ENCODE peak calls at places on chromosomes 13 and 19, in five cellular contexts. A is fibroblast of pulmonary artery, Q is left ventricle myocardium inferior, Z is cardiac muscle cell, N is mesendoderm. J is an unnamed sample.

GRCh38 chr13:20702945-20703784 is at the start of gene IL17D:
- DNase-seq in A (no peak), Z (peak; percentile 56), N (no peak), Q (no peak), J (peak; percentile 73)

GRCh38 chr13:33352023-33352422 is 66.5 kb upstream of the STARD13 start:
- DNase-seq in Q (no peak), A (no peak), N (no peak), Z (no peak), J (no peak)

GRCh38 chr13:73259061-73259908 is 200.5 kb downstream of the KLF5 start:
- DNase-seq in A (peak; percentile 51), Q (no peak), Z (no peak), N (peak; percentile 32), J (no peak)

GRCh38 chr13:112061367-112062046 is 5.4 kb upstream of the SOX1 start:
- DNase-seq in Z (no peak), Q (no peak), N (no peak), A (no peak), J (no peak)

GRCh38 chr19:36030264-36031148 is 2.2 kb downstream of the CLIP3 start:
- DNase-seq in N (peak; percentile 14), A (peak; percentile 48), Q (no peak), Z (no peak), J (no peak)

GRCh38 chr19:39941615-39942507 is 7.4 kb upstream of the FCGBP start:
- DNase-seq in A (peak; percentile 42), N (no peak), Z (no peak), Q (no peak), J (peak; percentile 66)

GRCh38 chr13:58343081-58343480 is 711.5 kb downstream of the PCDH17 start:
- DNase-seq in Q (no peak), N (no peak), A (peak; percentile 14), Z (no peak), J (no peak)

GRCh38 chr13:44989941-44990340 is 603 bp downstream of the GPALPP1 start:
- DNase-seq in Z (peak; percentile 6), Q (no peak), A (no peak), N (peak; percentile 11), J (peak; percentile 57)

GRCh38 chr13:110593430-110594130 is 21.8 kb upstream of the NAXD start:
- DNase-seq in Q (no peak), A (peak; percentile 76), N (peak; percentile 80), Z (peak; percentile 69), J (peak; percentile 83)

GRCh38 chr19:48249502-48250014 is 6.2 kb downstream of the CARD8 start:
- DNase-seq in A (peak; percentile 58), Q (peak; percentile 41), Z (no peak), N (no peak), J (peak; percentile 74)

GRCh38 chr13:41780736-41781708 is 179.9 kb downstream of the VWA8 start:
- DNase-seq in Q (no peak), N (no peak), A (peak; percentile 81), Z (no peak), J (no peak)

GRCh38 chr19:51694318-51695085 is 1.4 kb downstream of the SPACA6 start:
- DNase-seq in N (no peak), A (no peak), Z (no peak), Q (no peak), J (no peak)

GRCh38 chr13:48158290-48158689 is 63.4 kb upstream of the MED4 start:
- DNase-seq in N (no peak), Q (no peak), A (no peak), Z (no peak), J (no peak)

GRCh38 chr19:4557186-4557970 is 2.1 kb downstream of the SEMA6B start:
- DNase-seq in N (peak; percentile 52), Z (no peak), A (no peak), Q (no peak), J (no peak)

GRCh38 chr13:80082396-80083096 is 258.4 kb downstream of the SPRY2 start:
- DNase-seq in A (peak; percentile 50), N (no peak), Q (no peak), Z (no peak), J (no peak)

GRCh38 chr13:25288966-25289365 is 1.7 kb upstream of the MTMR6 start:
- DNase-seq in Q (no peak), N (no peak), Z (no peak), A (no peak), J (peak; percentile 44)

GRCh38 chr13:79070343-79070974 is 335.6 kb downstream of the RBM26 start:
- DNase-seq in Q (no peak), A (no peak), Z (no peak), N (no peak), J (peak; percentile 44)

GRCh38 chr13:71030789-71031188 is 836.2 kb downstream of the DACH1 start:
- DNase-seq in Z (no peak), Q (no peak), A (no peak), N (peak; percentile 48), J (no peak)

GRCh38 chr19:45115809-45116615 is 23.0 kb downstream of the PPP1R37 start:
- DNase-seq in Z (no peak), Q (no peak), N (no peak), A (no peak), J (no peak)

GRCh38 chr13:30791354-30791921 is 56.1 kb downstream of the ALOX5AP start:
- DNase-seq in Z (no peak), N (no peak), A (no peak), Q (peak; percentile 78), J (no peak)

GRCh38 chr13:50766043-50766442 is 77.4 kb downstream of the DLEU7 start:
- DNase-seq in Z (no peak), Q (no peak), A (no peak), N (no peak), J (no peak)

GRCh38 chr19:7953060-7953459 is 9.6 kb upstream of the TIMM44 start:
- DNase-seq in Z (no peak), N (peak; percentile 31), Q (no peak), A (peak; percentile 72), J (no peak)

GRCh38 chr19:3142292-3142670 is 6.4 kb downstream of the GNA15 start:
- DNase-seq in N (no peak), Z (no peak), A (peak; percentile 88), Q (no peak), J (no peak)

GRCh38 chr19:48370955-48371354 is 6.8 kb downstream of the SYNGR4 start:
- DNase-seq in Q (no peak), N (no peak), A (no peak), Z (no peak), J (no peak)

GRCh38 chr19:3407556-3408516 is 41.5 kb downstream of the NFIC start:
- DNase-seq in Z (no peak), N (no peak), Q (peak; percentile 65), A (no peak), J (no peak)

GRCh38 chr19:3135961-3136683 is at the start of gene GNA15:
- DNase-seq in Z (no peak), Q (no peak), N (no peak), A (no peak), J (no peak)

GRCh38 chr19:6728346-6728745 is 7.9 kb upstream of the C3 start:
- DNase-seq in Z (no peak), A (no peak), Q (no peak), N (no peak), J (no peak)

GRCh38 chr13:59391696-59392095 is 772.0 kb downstream of the DIAPH3 start:
- DNase-seq in Q (no peak), N (peak; percentile 83), A (peak; percentile 86), Z (peak; percentile 85), J (peak; percentile 88)

GRCh38 chr19:42284066-42284501 is 15.0 kb downstream of the CIC start:
- DNase-seq in Q (peak; percentile 84), A (peak; percentile 81), Z (peak; percentile 85), N (peak; percentile 70), J (peak; percentile 95)

GRCh38 chr19:38304866-38305429 is 897 bp downstream of the C19orf33 start:
- DNase-seq in A (no peak), Q (peak; percentile 55), N (peak; percentile 94), Z (peak; percentile 92), J (no peak)

GRCh38 chr13:29774830-29775229 is 75.6 kb downstream of the UBL3 start:
- DNase-seq in A (no peak), Q (no peak), Z (no peak), N (no peak), J (no peak)
- H3K4me3 ChIP-seq in A (no peak overlapping the region), Q (no peak overlapping the region), Z (no peak overlapping the region), N (no peak overlapping the region), J (no peak overlapping the region)

GRCh38 chr13:26498524-26499208 is 58.8 kb upstream of the WASF3 start:
- DNase-seq in Z (no peak), Q (no peak), A (peak; percentile 14), N (no peak), J (no peak)
- H3K4me3 ChIP-seq in Z (no peak overlapping the region), Q (no peak overlapping the region), A (no peak overlapping the region), N (no peak overlapping the region), J (no peak overlapping the region)

GRCh38 chr13:39892731-39893293 is 237.3 kb downstream of the COG6 start:
- DNase-seq in Q (peak; percentile 33), N (no peak), A (peak; percentile 94), Z (no peak), J (peak; percentile 10)
- H3K4me3 ChIP-seq in Q (no peak overlapping the region), N (no peak overlapping the region), A (no peak overlapping the region), Z (no peak overlapping the region), J (no peak overlapping the region)

DNA sequence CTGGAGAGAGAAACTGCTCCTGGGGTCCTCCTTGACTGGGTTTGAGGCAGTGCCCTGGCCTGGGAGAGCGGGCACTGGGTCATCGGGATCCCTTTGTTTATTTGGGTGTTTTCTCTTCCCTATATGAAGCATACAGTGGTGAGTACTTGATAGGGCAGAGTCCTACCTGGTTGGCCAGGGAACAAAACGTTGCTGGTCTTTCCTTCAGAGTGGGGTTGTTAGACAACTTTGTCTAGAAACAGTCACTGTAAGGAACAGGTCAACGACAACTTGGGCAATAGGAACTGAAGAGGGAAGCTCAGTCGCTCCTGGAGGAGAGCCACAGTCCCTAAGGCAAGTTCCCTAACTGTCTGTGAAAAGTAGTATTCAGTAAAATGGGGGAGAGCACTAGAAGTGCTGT is 550 bp upstream of the OLFM4 start:
- DNase-seq in N (no peak), Q (no peak), Z (no peak), A (no peak), J (no peak)
- H3K4me3 ChIP-seq in N (no peak overlapping the region), Q (no peak overlapping the region), Z (no peak overlapping the region), A (no peak overlapping the region), J (no peak overlapping the region)

J was measured in Karpas-422.